ENCODE peak calls at places on chromosome 15, in eight cellular contexts. One of them, this sample, is unnamed.
A peak's percentile ranks its signal among the peaks of the same experiment; 100 is the strongest.

GRCh38 chr15:71496336-71496955 is 313.9 kb upstream of the NR2E3 start:
- DNase-seq in HFFc6: peak; percentile 18
- DNase-seq in cardiac fibroblast: peak; percentile 80
- DNase-seq in endothelial cell: no peak
- DNase-seq in left ventricle myocardium inferior: no peak
- DNase-seq in tibial nerve: no peak
- DNase-seq in mesothelial cell of epicardium: no peak
- DNase-seq in WTC11: no peak
- DNase-seq in this sample: no peak

GRCh38 chr15:73948982-73949381 is 22.7 kb downstream of the LOXL1 start:
- DNase-seq in HFFc6: no peak
- DNase-seq in WTC11: no peak
- DNase-seq in endothelial cell: no peak
- DNase-seq in mesothelial cell of epicardium: no peak
- DNase-seq in tibial nerve: no peak
- DNase-seq in cardiac fibroblast: no peak
- DNase-seq in left ventricle myocardium inferior: no peak
- DNase-seq in this sample: no peak

GRCh38 chr15:72339777-72340177 is 19.8 kb upstream of the CELF6 start:
- DNase-seq in cardiac fibroblast: peak; percentile 96
- DNase-seq in endothelial cell: no peak
- DNase-seq in mesothelial cell of epicardium: no peak
- DNase-seq in WTC11: no peak
- DNase-seq in tibial nerve: no peak
- DNase-seq in left ventricle myocardium inferior: no peak
- DNase-seq in HFFc6: peak; percentile 96
- DNase-seq in this sample: no peak

GRCh38 chr15:34001536-34001935 is 33.2 kb downstream of the CHRM5 start:
- DNase-seq in tibial nerve: no peak
- DNase-seq in mesothelial cell of epicardium: no peak
- DNase-seq in left ventricle myocardium inferior: no peak
- DNase-seq in cardiac fibroblast: peak; percentile 34
- DNase-seq in WTC11: no peak
- DNase-seq in HFFc6: no peak
- DNase-seq in endothelial cell: no peak
- DNase-seq in this sample: no peak

GRCh38 chr15:86201313-86202008 is 121.8 kb downstream of the AGBL1 start:
- DNase-seq in endothelial cell: no peak
- DNase-seq in HFFc6: no peak
- DNase-seq in cardiac fibroblast: no peak
- DNase-seq in mesothelial cell of epicardium: no peak
- DNase-seq in tibial nerve: no peak
- DNase-seq in WTC11: no peak
- DNase-seq in left ventricle myocardium inferior: no peak
- DNase-seq in this sample: no peak

GRCh38 chr15:82968066-82968465 is 15.5 kb upstream of the HOMER2 start:
- DNase-seq in tibial nerve: no peak
- DNase-seq in left ventricle myocardium inferior: no peak
- DNase-seq in mesothelial cell of epicardium: no peak
- DNase-seq in WTC11: no peak
- DNase-seq in HFFc6: peak; percentile 56
- DNase-seq in endothelial cell: no peak
- DNase-seq in cardiac fibroblast: peak; percentile 39
- DNase-seq in this sample: no peak

GRCh38 chr15:67030036-67030762 is 35.2 kb upstream of the SMAD3 start:
- DNase-seq in tibial nerve: no peak
- DNase-seq in HFFc6: no peak
- DNase-seq in cardiac fibroblast: no peak
- DNase-seq in left ventricle myocardium inferior: no peak
- DNase-seq in endothelial cell: no peak
- DNase-seq in WTC11: peak; percentile 72
- DNase-seq in mesothelial cell of epicardium: no peak
- DNase-seq in this sample: no peak

GRCh38 chr15:70343961-70344360 is 246.2 kb upstream of the TLE3 start:
- DNase-seq in endothelial cell: no peak
- DNase-seq in cardiac fibroblast: no peak
- DNase-seq in tibial nerve: no peak
- DNase-seq in left ventricle myocardium inferior: no peak
- DNase-seq in mesothelial cell of epicardium: no peak
- DNase-seq in WTC11: no peak
- DNase-seq in HFFc6: no peak
- DNase-seq in this sample: no peak

GRCh38 chr15:81113861-81114261 is 20.2 kb upstream of the CFAP161 start:
- DNase-seq in HFFc6: peak; percentile 57
- DNase-seq in tibial nerve: no peak
- DNase-seq in WTC11: no peak
- DNase-seq in cardiac fibroblast: peak; percentile 71
- DNase-seq in endothelial cell: no peak
- DNase-seq in mesothelial cell of epicardium: no peak
- DNase-seq in left ventricle myocardium inferior: no peak
- DNase-seq in this sample: no peak

GRCh38 chr15:79834496-79834895 is 62.3 kb downstream of the MTHFS start:
- DNase-seq in WTC11: no peak
- DNase-seq in mesothelial cell of epicardium: no peak
- DNase-seq in HFFc6: no peak
- DNase-seq in tibial nerve: peak; percentile 10
- DNase-seq in endothelial cell: no peak
- DNase-seq in cardiac fibroblast: no peak
- DNase-seq in left ventricle myocardium inferior: no peak
- DNase-seq in this sample: no peak

GRCh38 chr15:36644156-36644896 is 64.9 kb downstream of the CDIN1 start:
- DNase-seq in WTC11: no peak
- DNase-seq in cardiac fibroblast: no peak
- DNase-seq in HFFc6: no peak
- DNase-seq in mesothelial cell of epicardium: no peak
- DNase-seq in left ventricle myocardium inferior: no peak
- DNase-seq in tibial nerve: no peak
- DNase-seq in endothelial cell: no peak
- DNase-seq in this sample: no peak

GRCh38 chr15:77637851-77638402 is 5.2 kb upstream of the LINGO1 start:
- DNase-seq in left ventricle myocardium inferior: no peak
- DNase-seq in HFFc6: no peak
- DNase-seq in tibial nerve: no peak
- DNase-seq in WTC11: no peak
- DNase-seq in endothelial cell: no peak
- DNase-seq in cardiac fibroblast: no peak
- DNase-seq in mesothelial cell of epicardium: no peak
- DNase-seq in this sample: no peak

GRCh38 chr15:65957451-65957850 is 88.2 kb downstream of the RAB11A start:
- DNase-seq in WTC11: no peak
- DNase-seq in left ventricle myocardium inferior: no peak
- DNase-seq in tibial nerve: no peak
- DNase-seq in cardiac fibroblast: no peak
- DNase-seq in mesothelial cell of epicardium: no peak
- DNase-seq in HFFc6: no peak
- DNase-seq in endothelial cell: no peak
- DNase-seq in this sample: no peak

GRCh38 chr15:62961134-62961533 is 81.4 kb upstream of the TPM1 start:
- DNase-seq in left ventricle myocardium inferior: no peak
- DNase-seq in endothelial cell: no peak
- DNase-seq in WTC11: no peak
- DNase-seq in mesothelial cell of epicardium: no peak
- DNase-seq in tibial nerve: no peak
- DNase-seq in cardiac fibroblast: no peak
- DNase-seq in HFFc6: no peak
- DNase-seq in this sample: no peak

GRCh38 chr15:78445875-78446274 is 7.9 kb downstream of the IREB2 start:
- DNase-seq in WTC11: no peak
- DNase-seq in tibial nerve: no peak
- DNase-seq in endothelial cell: no peak
- DNase-seq in cardiac fibroblast: no peak
- DNase-seq in left ventricle myocardium inferior: no peak
- DNase-seq in mesothelial cell of epicardium: no peak
- DNase-seq in HFFc6: no peak
- DNase-seq in this sample: no peak

GRCh38 chr15:92915766-92916435 is 15.8 kb downstream of the CHD2 start:
- DNase-seq in endothelial cell: no peak
- DNase-seq in HFFc6: no peak
- DNase-seq in left ventricle myocardium inferior: no peak
- DNase-seq in WTC11: no peak
- DNase-seq in cardiac fibroblast: no peak
- DNase-seq in mesothelial cell of epicardium: no peak
- DNase-seq in tibial nerve: no peak
- DNase-seq in this sample: no peak

GRCh38 chr15:90294601-90295269 is 29.3 kb downstream of the NGRN start:
- DNase-seq in left ventricle myocardium inferior: no peak
- DNase-seq in HFFc6: no peak
- DNase-seq in cardiac fibroblast: no peak
- DNase-seq in mesothelial cell of epicardium: no peak
- DNase-seq in tibial nerve: no peak
- DNase-seq in WTC11: peak; percentile 33
- DNase-seq in endothelial cell: no peak
- DNase-seq in this sample: no peak

GRCh38 chr15:34223904-34224596 is 766 bp upstream of the EMC4 start:
- DNase-seq in HFFc6: peak; percentile 13
- DNase-seq in mesothelial cell of epicardium: no peak
- DNase-seq in cardiac fibroblast: no peak
- DNase-seq in WTC11: no peak
- DNase-seq in endothelial cell: no peak
- DNase-seq in tibial nerve: no peak
- DNase-seq in left ventricle myocardium inferior: no peak
- DNase-seq in this sample: no peak

GRCh38 chr15:68354268-68354667 is 76.7 kb downstream of the FEM1B start:
- DNase-seq in endothelial cell: no peak
- DNase-seq in left ventricle myocardium inferior: no peak
- DNase-seq in cardiac fibroblast: no peak
- DNase-seq in HFFc6: no peak
- DNase-seq in WTC11: no peak
- DNase-seq in tibial nerve: no peak
- DNase-seq in mesothelial cell of epicardium: no peak
- DNase-seq in this sample: no peak

GRCh38 chr15:90423920-90424319 is 35.9 kb downstream of the IQGAP1 start:
- DNase-seq in endothelial cell: no peak
- DNase-seq in HFFc6: no peak
- DNase-seq in left ventricle myocardium inferior: no peak
- DNase-seq in WTC11: no peak
- DNase-seq in cardiac fibroblast: no peak
- DNase-seq in mesothelial cell of epicardium: no peak
- DNase-seq in tibial nerve: no peak
- DNase-seq in this sample: no peak

DNA sequence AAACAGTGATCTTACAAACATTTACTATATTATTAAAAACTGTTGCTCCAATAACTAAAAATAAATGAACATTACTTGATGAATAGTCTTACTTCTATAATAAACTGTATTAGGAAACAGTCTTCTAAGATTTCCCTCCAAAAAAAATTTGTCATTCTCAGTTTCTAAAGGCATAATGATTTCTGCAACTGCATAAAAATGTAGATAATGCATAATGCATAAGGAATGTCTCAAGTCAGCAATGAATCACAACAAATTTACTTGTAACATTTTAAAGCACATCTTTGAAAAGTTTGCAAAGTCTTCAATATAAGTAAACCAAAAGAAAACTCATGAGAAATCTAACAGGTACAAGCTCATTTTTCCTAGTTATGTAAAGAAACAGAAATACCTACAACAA is 113.5 kb downstream of the VPS13C start:
- DNase-seq in mesothelial cell of epicardium: no peak
- DNase-seq in endothelial cell: no peak
- DNase-seq in WTC11: no peak
- DNase-seq in cardiac fibroblast: peak; percentile 53
- DNase-seq in HFFc6: peak; percentile 3
- DNase-seq in left ventricle myocardium inferior: no peak
- DNase-seq in tibial nerve: no peak
- DNase-seq in this sample: no peak
- TF ChIP-seq CTCF in mesothelial cell of epicardium: no peak
- TF ChIP-seq CTCF in endothelial cell: no peak
- TF ChIP-seq CTCF in WTC11: no peak
- TF ChIP-seq CTCF in cardiac fibroblast: no peak
- TF ChIP-seq CTCF in HFFc6: no peak
- TF ChIP-seq CTCF in left ventricle myocardium inferior: no peak
- TF ChIP-seq CTCF in tibial nerve: no peak
- TF ChIP-seq CTCF in this sample: no peak

GRCh38 chr15:39312984-39313383 is 267.9 kb upstream of the THBS1 start:
- DNase-seq in endothelial cell: no peak
- DNase-seq in tibial nerve: no peak
- DNase-seq in WTC11: peak; percentile 19
- DNase-seq in cardiac fibroblast: peak; percentile 35
- DNase-seq in HFFc6: no peak
- DNase-seq in left ventricle myocardium inferior: no peak
- DNase-seq in mesothelial cell of epicardium: no peak
- DNase-seq in this sample: peak; percentile 11
- TF ChIP-seq CTCF in endothelial cell: no peak
- TF ChIP-seq CTCF in tibial nerve: no peak
- TF ChIP-seq CTCF in WTC11: no peak
- TF ChIP-seq CTCF in cardiac fibroblast: peak; percentile 27
- TF ChIP-seq CTCF in HFFc6: peak; percentile 64
- TF ChIP-seq CTCF in left ventricle myocardium inferior: peak; percentile 52
- TF ChIP-seq CTCF in mesothelial cell of epicardium: no peak
- TF ChIP-seq CTCF in this sample: peak; percentile 8

DNA sequence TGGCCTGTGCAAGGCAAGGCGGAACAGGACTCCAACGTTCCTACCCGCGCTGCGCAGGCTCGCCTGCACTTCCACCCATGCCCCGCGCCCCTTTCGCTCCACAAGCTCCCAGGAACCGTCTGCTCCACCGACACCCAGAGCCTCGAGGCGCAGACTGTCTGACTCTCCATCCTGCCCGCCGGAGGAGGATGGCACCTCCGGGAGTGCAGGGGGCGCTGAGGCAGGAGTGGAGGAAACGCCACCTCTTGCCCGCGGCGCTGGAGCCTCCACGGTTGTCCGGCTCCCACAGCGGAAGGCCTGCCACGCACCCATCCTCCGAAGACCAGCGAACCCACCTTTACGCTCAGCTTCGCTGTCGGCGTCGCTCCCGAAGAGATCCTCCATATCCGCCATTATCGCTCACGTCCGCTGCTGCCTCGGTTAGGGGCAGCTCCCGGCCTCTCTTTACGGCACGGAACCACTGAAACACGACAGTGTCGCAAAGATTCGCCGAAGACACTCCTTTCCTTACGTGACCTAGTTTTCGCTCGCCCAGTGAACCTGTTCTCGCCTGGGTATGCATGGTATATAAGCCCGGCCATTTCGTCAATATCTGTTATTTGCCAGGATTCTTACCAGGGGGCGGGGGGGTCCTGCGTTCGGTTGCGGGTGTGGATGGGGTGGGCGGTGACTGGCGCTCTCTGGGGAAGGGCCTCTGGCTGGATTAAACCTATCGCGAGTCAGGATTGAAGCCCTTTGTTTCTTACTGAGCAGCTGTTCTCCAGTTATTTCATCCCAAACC is at the start of gene LEO1:
- DNase-seq in HFFc6: peak; percentile 98
- DNase-seq in endothelial cell: peak; percentile 84
- DNase-seq in cardiac fibroblast: peak; percentile 98
- DNase-seq in mesothelial cell of epicardium: peak; percentile 76
- DNase-seq in left ventricle myocardium inferior: peak; percentile 82
- DNase-seq in tibial nerve: peak; percentile 88
- DNase-seq in WTC11: peak; percentile 88
- DNase-seq in this sample: peak; percentile 89
- TF ChIP-seq CTCF in HFFc6: peak; percentile 67
- TF ChIP-seq CTCF in endothelial cell: no peak
- TF ChIP-seq CTCF in cardiac fibroblast: peak; percentile 56
- TF ChIP-seq CTCF in mesothelial cell of epicardium: no peak
- TF ChIP-seq CTCF in left ventricle myocardium inferior: peak; percentile 59
- TF ChIP-seq CTCF in tibial nerve: peak; percentile 27
- TF ChIP-seq CTCF in WTC11: no peak
- TF ChIP-seq CTCF in this sample: no peak

GRCh38 chr15:28191832-28192231 is 92.7 kb upstream of the OCA2 start:
- DNase-seq in endothelial cell: no peak
- DNase-seq in HFFc6: peak; percentile 68
- DNase-seq in tibial nerve: peak; percentile 30
- DNase-seq in mesothelial cell of epicardium: no peak
- DNase-seq in cardiac fibroblast: peak; percentile 74
- DNase-seq in left ventricle myocardium inferior: peak; percentile 58
- DNase-seq in WTC11: peak; percentile 34
- DNase-seq in this sample: no peak
- TF ChIP-seq CTCF in endothelial cell: no peak
- TF ChIP-seq CTCF in HFFc6: peak; percentile 67
- TF ChIP-seq CTCF in tibial nerve: no peak
- TF ChIP-seq CTCF in mesothelial cell of epicardium: no peak
- TF ChIP-seq CTCF in cardiac fibroblast: peak; percentile 63
- TF ChIP-seq CTCF in left ventricle myocardium inferior: peak; percentile 60
- TF ChIP-seq CTCF in WTC11: no peak
- TF ChIP-seq CTCF in this sample: no peak

GRCh38 chr15:55993111-55993803 is at the start of gene NEDD4:
- DNase-seq in cardiac fibroblast: peak; percentile 84
- DNase-seq in mesothelial cell of epicardium: peak; percentile 71
- DNase-seq in endothelial cell: peak; percentile 80
- DNase-seq in WTC11: peak; percentile 79
- DNase-seq in HFFc6: peak; percentile 82
- DNase-seq in left ventricle myocardium inferior: peak; percentile 87
- DNase-seq in tibial nerve: peak; percentile 70
- DNase-seq in this sample: peak; percentile 95
- TF ChIP-seq CTCF in cardiac fibroblast: peak; percentile 51
- TF ChIP-seq CTCF in mesothelial cell of epicardium: no peak
- TF ChIP-seq CTCF in endothelial cell: peak; percentile 25
- TF ChIP-seq CTCF in WTC11: no peak
- TF ChIP-seq CTCF in HFFc6: peak; percentile 66
- TF ChIP-seq CTCF in left ventricle myocardium inferior: peak; percentile 75
- TF ChIP-seq CTCF in tibial nerve: peak; percentile 84
- TF ChIP-seq CTCF in this sample: peak; percentile 71

This sample was measured in GM20000.